ENCODE peak calls at places on chromosomes 4 and X, in four cellular contexts. K, Q, M and Y are unnamed samples.

GRCh38 chr4:113674251-113674650 is 87.3 kb downstream of the CAMK2D start:
- DNase-seq in M (no peak), K (no peak), Q (no peak), Y (peak)

GRCh38 chr4:112516401-112517066 is 554 bp upstream of the NEUROG2 start:
- DNase-seq in K (no peak), Q (peak), M (no peak), Y (peak)

GRCh38 chr4:68451246-68452211 is 4.3 kb downstream of the TMPRSS11E start:
- DNase-seq in Q (no peak), M (peak), K (no peak), Y (peak)

GRCh38 chr4:76723916-76724315 is 174.0 kb downstream of the SOWAHB start:
- DNase-seq in K (no peak), M (peak), Q (no peak), Y (no peak)

GRCh38 chr4:38832624-38833528 is 23.7 kb downstream of the TLR6 start:
- DNase-seq in M (no peak), K (no peak), Q (no peak), Y (peak)

GRCh38 chr4:80876810-80877209 is 153.7 kb upstream of the BMP3 start:
- DNase-seq in Q (peak), K (no peak), M (no peak), Y (no peak)

GRCh38 chr4:78220283-78220682 is 163.2 kb downstream of the FRAS1 start:
- DNase-seq in K (no peak), M (no peak), Q (no peak), Y (no peak)

GRCh38 chr4:74501579-74501978 is 56.6 kb downstream of the AREG start:
- DNase-seq in M (peak), K (peak), Q (no peak), Y (peak)

GRCh38 chrX:68920541-68920940 is 91.7 kb downstream of the EFNB1 start:
- DNase-seq in K (no peak), M (no peak), Q (no peak), Y (no peak)

GRCh38 chr4:100295792-100296191 is 105.5 kb upstream of the DDIT4L start:
- DNase-seq in Q (no peak), M (peak), K (no peak), Y (peak)

GRCh38 chr4:118353452-118353851 is 649 bp upstream of the PRSS12 start:
- DNase-seq in K (no peak), M (no peak), Q (peak), Y (peak)

GRCh38 chr4:72564184-72564583 is 4.8 kb downstream of the ADAMTS3 start:
- DNase-seq in Q (no peak), M (peak), K (peak), Y (no peak)